ENCODE peak calls at places on chromosomes 4 and X, in five cellular contexts. One of them, this sample, is unnamed.
A peak's percentile ranks its signal among the peaks of the same experiment; 100 is the strongest.

GRCh38 chrX:38816158-38816557 is 14.9 kb downstream of the MID1IP1 start:
- DNase-seq in lung: no peak
- DNase-seq in CD8-positive, alpha-beta T cell: peak; percentile 33
- DNase-seq in pancreas: no peak
- DNase-seq in lower lobe of right lung: no peak
- DNase-seq in this sample: no peak

GRCh38 chrX:105543271-105543670 is 279.1 kb upstream of the NRK start:
- DNase-seq in lung: no peak
- DNase-seq in lower lobe of right lung: no peak
- DNase-seq in CD8-positive, alpha-beta T cell: no peak
- DNase-seq in pancreas: no peak
- DNase-seq in this sample: no peak

GRCh38 chr4:186132577-186133277 is 28.2 kb downstream of the FAM149A start:
- DNase-seq in pancreas: no peak
- DNase-seq in CD8-positive, alpha-beta T cell: no peak
- DNase-seq in lower lobe of right lung: no peak
- DNase-seq in lung: no peak
- DNase-seq in this sample: no peak

GRCh38 chr4:7872264-7872771 is 67.3 kb downstream of the AFAP1 start:
- DNase-seq in lung: no peak
- DNase-seq in CD8-positive, alpha-beta T cell: no peak
- DNase-seq in lower lobe of right lung: no peak
- DNase-seq in pancreas: peak; percentile 83
- DNase-seq in this sample: no peak

GRCh38 chr4:41214158-41215146 is at the start of gene APBB2:
- DNase-seq in CD8-positive, alpha-beta T cell: no peak
- DNase-seq in lung: peak; percentile 95
- DNase-seq in lower lobe of right lung: peak; percentile 95
- DNase-seq in pancreas: peak; percentile 95
- DNase-seq in this sample: peak; percentile 5

GRCh38 chr4:44544158-44544557 is 95.5 kb upstream of the KCTD8 start:
- DNase-seq in CD8-positive, alpha-beta T cell: no peak
- DNase-seq in lower lobe of right lung: no peak
- DNase-seq in lung: no peak
- DNase-seq in pancreas: no peak
- DNase-seq in this sample: no peak

GRCh38 chrX:48154796-48155195 is 24.4 kb downstream of the SPACA5B start:
- DNase-seq in lung: no peak
- DNase-seq in CD8-positive, alpha-beta T cell: no peak
- DNase-seq in lower lobe of right lung: no peak
- DNase-seq in pancreas: no peak
- DNase-seq in this sample: no peak

GRCh38 chr4:6452116-6452896 is 20.1 kb downstream of the PPP2R2C start:
- DNase-seq in pancreas: no peak
- DNase-seq in lower lobe of right lung: no peak
- DNase-seq in lung: no peak
- DNase-seq in CD8-positive, alpha-beta T cell: no peak
- DNase-seq in this sample: no peak

GRCh38 chrX:52852110-52852872 is 15.6 kb downstream of the XAGE3 start:
- DNase-seq in pancreas: no peak
- DNase-seq in lower lobe of right lung: no peak
- DNase-seq in CD8-positive, alpha-beta T cell: no peak
- DNase-seq in lung: no peak
- DNase-seq in this sample: no peak

GRCh38 chr4:114208747-114209146 is 229.3 kb upstream of the ARSJ start:
- DNase-seq in lower lobe of right lung: no peak
- DNase-seq in CD8-positive, alpha-beta T cell: no peak
- DNase-seq in pancreas: no peak
- DNase-seq in lung: no peak
- DNase-seq in this sample: no peak

GRCh38 chr4:108954880-108955279 is 192.0 kb upstream of the ETNPPL start:
- DNase-seq in lower lobe of right lung: no peak
- DNase-seq in pancreas: no peak
- DNase-seq in lung: no peak
- DNase-seq in CD8-positive, alpha-beta T cell: no peak
- DNase-seq in this sample: no peak

GRCh38 chrX:108165349-108166111 is 74.0 kb downstream of the ATG4A start:
- DNase-seq in CD8-positive, alpha-beta T cell: no peak
- DNase-seq in pancreas: no peak
- DNase-seq in lung: no peak
- DNase-seq in lower lobe of right lung: no peak
- DNase-seq in this sample: no peak

GRCh38 chrX:107485019-107485418 is 35.6 kb downstream of the FRMPD3 start:
- DNase-seq in lower lobe of right lung: no peak
- DNase-seq in lung: no peak
- DNase-seq in pancreas: no peak
- DNase-seq in CD8-positive, alpha-beta T cell: no peak
- DNase-seq in this sample: no peak

GRCh38 chrX:31715675-31716074 is 643.8 kb upstream of the FTHL17 start:
- DNase-seq in pancreas: no peak
- DNase-seq in lower lobe of right lung: no peak
- DNase-seq in lung: no peak
- DNase-seq in CD8-positive, alpha-beta T cell: no peak
- DNase-seq in this sample: no peak

GRCh38 chr4:171130126-171130801 is 682.9 kb upstream of the GALNTL6 start:
- DNase-seq in lower lobe of right lung: no peak
- DNase-seq in CD8-positive, alpha-beta T cell: no peak
- DNase-seq in lung: no peak
- DNase-seq in pancreas: peak; percentile 54
- DNase-seq in this sample: no peak

GRCh38 chr4:160414516-160414915 is 1311.6 kb downstream of the RAPGEF2 start:
- DNase-seq in CD8-positive, alpha-beta T cell: no peak
- DNase-seq in lower lobe of right lung: no peak
- DNase-seq in lung: no peak
- DNase-seq in pancreas: no peak
- DNase-seq in this sample: no peak

GRCh38 chrX:70461026-70461425 is 16.4 kb downstream of the DLG3 start:
- DNase-seq in lung: no peak
- DNase-seq in pancreas: no peak
- DNase-seq in lower lobe of right lung: no peak
- DNase-seq in CD8-positive, alpha-beta T cell: no peak
- DNase-seq in this sample: no peak

GRCh38 chr4:151798678-151799416 is 38.0 kb upstream of the GATB start:
- DNase-seq in lung: no peak
- DNase-seq in pancreas: no peak
- DNase-seq in CD8-positive, alpha-beta T cell: no peak
- DNase-seq in lower lobe of right lung: no peak
- DNase-seq in this sample: no peak

GRCh38 chr4:178196751-178197150 is 754.5 kb upstream of the AGA start:
- DNase-seq in pancreas: no peak
- DNase-seq in lung: no peak
- DNase-seq in lower lobe of right lung: no peak
- DNase-seq in CD8-positive, alpha-beta T cell: no peak
- DNase-seq in this sample: no peak

GRCh38 chr4:102139932-102140331 is 205.3 kb downstream of the SLC39A8 start:
- DNase-seq in lung: no peak
- DNase-seq in pancreas: no peak
- DNase-seq in lower lobe of right lung: no peak
- DNase-seq in CD8-positive, alpha-beta T cell: no peak
- DNase-seq in this sample: no peak

GRCh38 chr4:15149842-15150592 is 147.7 kb downstream of the CPEB2 start:
- DNase-seq in CD8-positive, alpha-beta T cell: no peak
- DNase-seq in lung: peak; percentile 66
- DNase-seq in lower lobe of right lung: peak; percentile 82
- DNase-seq in pancreas: peak; percentile 46
- DNase-seq in this sample: no peak

GRCh38 chrX:138775501-138775900 is 64.0 kb upstream of the FGF13 start:
- DNase-seq in lung: no peak
- DNase-seq in pancreas: no peak
- DNase-seq in lower lobe of right lung: no peak
- DNase-seq in CD8-positive, alpha-beta T cell: no peak
- DNase-seq in this sample: no peak

DNA sequence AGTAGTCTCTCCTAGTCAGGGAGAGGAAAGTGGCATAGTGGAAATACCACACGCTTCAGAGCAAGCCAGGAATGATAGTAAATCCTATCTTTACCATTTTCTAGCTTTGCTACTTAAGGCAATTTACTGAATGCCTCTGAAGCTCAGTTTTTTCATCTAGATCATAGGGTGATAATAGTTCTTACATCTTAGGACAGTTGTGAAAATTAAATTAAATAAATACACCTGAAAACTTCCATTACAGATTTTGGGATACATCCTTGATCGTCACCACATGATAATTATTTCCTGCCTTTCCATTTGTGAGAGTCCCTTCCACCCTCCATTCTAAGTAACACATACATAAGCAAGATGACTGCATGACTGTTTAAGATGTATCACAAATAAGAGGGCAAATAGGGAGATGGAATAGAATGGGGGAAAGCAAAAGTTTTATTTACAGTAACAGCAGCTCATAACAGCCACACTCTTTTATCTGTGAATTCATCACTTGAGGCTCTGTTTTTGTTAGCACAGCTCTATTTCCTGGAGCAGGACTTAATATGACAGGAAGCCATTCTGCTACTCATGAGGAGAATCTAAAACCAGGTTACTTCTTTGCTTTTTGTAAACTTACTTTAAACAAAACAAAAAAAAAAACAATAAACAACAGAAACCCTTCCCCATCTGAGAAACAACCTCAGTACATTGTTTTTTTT is 13.4 kb downstream of the P2RY10 start:
- DNase-seq in pancreas: no peak
- DNase-seq in CD8-positive, alpha-beta T cell: no peak
- DNase-seq in lung: no peak
- DNase-seq in lower lobe of right lung: no peak
- DNase-seq in this sample: no peak
- H3K27ac ChIP-seq in pancreas: no peak overlapping the region
- H3K27ac ChIP-seq in CD8-positive, alpha-beta T cell: no peak overlapping the region
- H3K27ac ChIP-seq in lung: no peak overlapping the region
- H3K27ac ChIP-seq in lower lobe of right lung: no peak overlapping the region
- H3K27ac ChIP-seq in this sample: no peak overlapping the region

DNA sequence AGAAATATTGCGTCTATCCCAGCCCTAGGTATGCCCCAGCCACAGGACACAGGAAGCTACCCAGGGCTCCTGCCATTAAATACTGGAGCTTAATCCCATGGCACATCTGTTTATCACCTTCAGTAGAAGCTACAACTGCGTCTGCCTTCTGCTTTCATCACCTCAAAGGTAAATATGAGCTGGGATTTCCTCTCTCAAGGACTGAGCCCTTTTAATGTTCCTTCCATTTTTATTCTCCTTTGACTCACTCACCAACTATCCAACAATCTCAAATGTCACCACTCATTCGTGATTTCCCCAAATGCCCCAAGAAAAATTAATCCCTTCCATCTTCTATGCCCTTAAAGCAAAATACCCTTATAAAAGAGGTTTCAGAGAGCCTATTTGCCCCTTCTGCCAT is 1.8 kb upstream of the MID1 start:
- DNase-seq in pancreas: no peak
- DNase-seq in CD8-positive, alpha-beta T cell: no peak
- DNase-seq in lung: no peak
- DNase-seq in lower lobe of right lung: no peak
- DNase-seq in this sample: no peak
- TF ChIP-seq CTCF in pancreas: no peak
- TF ChIP-seq CTCF in CD8-positive, alpha-beta T cell: no peak
- TF ChIP-seq CTCF in lung: no peak
- TF ChIP-seq CTCF in lower lobe of right lung: no peak
- TF ChIP-seq CTCF in this sample: no peak

DNA sequence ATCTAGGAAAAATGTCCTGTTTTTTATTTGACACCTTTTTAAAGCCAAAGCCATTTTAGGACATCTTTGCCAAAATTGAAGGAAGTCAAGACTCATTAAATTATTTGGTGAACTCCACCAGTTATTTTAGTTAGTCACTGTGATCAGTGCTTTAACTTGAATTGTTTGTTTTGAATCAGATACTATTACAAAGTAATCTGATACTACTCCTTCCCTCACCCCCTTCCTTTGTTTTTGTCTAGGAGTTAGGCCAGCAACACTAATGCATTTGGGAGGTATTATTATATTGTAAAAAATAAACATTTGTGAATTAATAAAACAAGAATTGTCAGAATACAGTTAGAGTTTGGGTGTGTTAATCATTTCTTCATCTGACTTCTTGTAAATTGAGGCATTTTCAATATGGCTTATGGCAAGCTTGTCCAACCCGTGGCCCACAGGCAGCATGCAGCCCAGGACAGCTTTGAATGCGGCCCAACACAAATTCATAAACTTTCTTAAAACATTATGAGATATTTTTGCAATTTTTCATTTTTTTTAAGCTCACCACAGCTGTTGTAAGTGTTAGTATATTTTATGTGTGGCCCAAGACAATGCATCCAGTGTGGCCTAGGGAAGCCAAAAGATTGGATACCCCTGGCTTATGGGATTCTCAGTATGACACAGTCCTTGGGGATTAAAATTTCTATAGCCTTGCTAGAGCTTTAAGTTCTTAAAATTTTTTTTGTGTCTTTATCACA is 182.2 kb downstream of the BMPR1B start:
- DNase-seq in pancreas: no peak
- DNase-seq in CD8-positive, alpha-beta T cell: no peak
- DNase-seq in lung: no peak
- DNase-seq in lower lobe of right lung: no peak
- DNase-seq in this sample: no peak
- H3K9me3 ChIP-seq in pancreas: no peaks in the 10 kb centered on the region
- H3K9me3 ChIP-seq in CD8-positive, alpha-beta T cell: no peaks in the 10 kb centered on the region
- H3K9me3 ChIP-seq in lung: no peaks in the 10 kb centered on the region
- H3K9me3 ChIP-seq in lower lobe of right lung: no peaks in the 10 kb centered on the region
- H3K9me3 ChIP-seq in this sample: no peaks in the 10 kb centered on the region

DNA sequence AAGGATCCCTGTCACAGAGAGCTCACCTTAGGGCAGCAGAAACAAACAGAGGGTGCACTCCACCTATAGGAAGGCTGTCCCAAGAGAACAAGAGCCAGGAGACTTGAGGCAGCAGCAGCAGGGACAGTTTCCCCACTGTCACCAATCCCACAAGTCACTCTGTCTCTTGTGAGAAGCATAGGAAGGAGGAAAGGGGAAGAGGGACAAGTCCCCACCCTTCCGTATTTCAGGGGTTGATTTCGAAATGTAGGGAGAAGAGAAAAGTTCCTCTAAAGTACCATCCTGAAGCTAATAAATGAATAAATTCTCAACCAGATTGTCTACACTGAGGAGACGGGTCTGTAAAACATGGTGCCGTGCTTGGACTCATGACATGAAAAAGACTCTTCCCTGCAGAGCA is 9.5 kb upstream of the TLR8 start:
- DNase-seq in pancreas: no peak
- DNase-seq in lung: no peak
- DNase-seq in CD8-positive, alpha-beta T cell: no peak
- DNase-seq in lower lobe of right lung: no peak
- DNase-seq in this sample: no peak
- H3K27ac ChIP-seq in pancreas: no peak overlapping the region
- H3K27ac ChIP-seq in lung: no peak overlapping the region
- H3K27ac ChIP-seq in CD8-positive, alpha-beta T cell: no peak overlapping the region
- H3K27ac ChIP-seq in lower lobe of right lung: no peak overlapping the region
- H3K27ac ChIP-seq in this sample: no peak overlapping the region

This sample was measured in CD4-positive, alpha-beta T cell.